ENCODE peak calls at places on chromosomes 7 and 10, in six cellular contexts. One of them, this sample, is unnamed.

GRCh38 chr10:784759-785538 is 95.5 kb upstream of the DIP2C start:
- DNase-seq in CD8-positive, alpha-beta T cell: no peak
- DNase-seq in heart left ventricle: no peak
- DNase-seq in AG10803: peak; percentile 68
- DNase-seq in body of pancreas: peak; percentile 70
- DNase-seq in BE2C: peak; percentile 76
- DNase-seq in this sample: peak; percentile 80

GRCh38 chr7:32937344-32938174 is 19.7 kb upstream of the FKBP9 start:
- DNase-seq in CD8-positive, alpha-beta T cell: no peak
- DNase-seq in heart left ventricle: peak; percentile 63
- DNase-seq in AG10803: peak; percentile 33
- DNase-seq in body of pancreas: peak; percentile 45
- DNase-seq in BE2C: peak; percentile 74
- DNase-seq in this sample: peak; percentile 84

GRCh38 chr10:51029172-51029641 is 45.1 kb upstream of the PRKG1 start:
- DNase-seq in CD8-positive, alpha-beta T cell: no peak
- DNase-seq in heart left ventricle: no peak
- DNase-seq in AG10803: peak; percentile 85
- DNase-seq in body of pancreas: no peak
- DNase-seq in BE2C: no peak
- DNase-seq in this sample: peak; percentile 49

GRCh38 chr10:6878067-6878412 is 298.0 kb upstream of the PRKCQ start:
- DNase-seq in CD8-positive, alpha-beta T cell: no peak
- DNase-seq in heart left ventricle: no peak
- DNase-seq in AG10803: peak; percentile 20
- DNase-seq in body of pancreas: no peak
- DNase-seq in BE2C: no peak
- DNase-seq in this sample: peak; percentile 44

GRCh38 chr7:24836084-24836483 is 78.8 kb upstream of the GSDME start:
- DNase-seq in CD8-positive, alpha-beta T cell: no peak
- DNase-seq in heart left ventricle: no peak
- DNase-seq in AG10803: no peak
- DNase-seq in body of pancreas: no peak
- DNase-seq in BE2C: no peak
- DNase-seq in this sample: no peak

GRCh38 chr7:122304996-122305421 is 459 bp upstream of the FEZF1 start:
- DNase-seq in CD8-positive, alpha-beta T cell: no peak
- DNase-seq in heart left ventricle: no peak
- DNase-seq in AG10803: peak; percentile 10
- DNase-seq in body of pancreas: no peak
- DNase-seq in BE2C: no peak
- DNase-seq in this sample: peak; percentile 51

GRCh38 chr10:82124713-82125112 is 249.7 kb downstream of the NRG3 start:
- DNase-seq in CD8-positive, alpha-beta T cell: no peak
- DNase-seq in heart left ventricle: no peak
- DNase-seq in AG10803: no peak
- DNase-seq in body of pancreas: no peak
- DNase-seq in BE2C: no peak
- DNase-seq in this sample: no peak

GRCh38 chr7:19572566-19572965 is 136.3 kb downstream of the POLR1F start:
- DNase-seq in CD8-positive, alpha-beta T cell: no peak
- DNase-seq in heart left ventricle: no peak
- DNase-seq in AG10803: no peak
- DNase-seq in body of pancreas: no peak
- DNase-seq in BE2C: no peak
- DNase-seq in this sample: peak; percentile 76

GRCh38 chr10:32388258-32389027 is 41.5 kb upstream of the EPC1 start:
- DNase-seq in CD8-positive, alpha-beta T cell: no peak
- DNase-seq in heart left ventricle: no peak
- DNase-seq in AG10803: no peak
- DNase-seq in body of pancreas: no peak
- DNase-seq in BE2C: no peak
- DNase-seq in this sample: no peak

GRCh38 chr7:143934526-143935340 is at the start of gene OR2F2:
- DNase-seq in CD8-positive, alpha-beta T cell: no peak
- DNase-seq in heart left ventricle: no peak
- DNase-seq in AG10803: peak; percentile 70
- DNase-seq in body of pancreas: no peak
- DNase-seq in BE2C: no peak
- DNase-seq in this sample: peak; percentile 22

GRCh38 chr7:123607423-123607975 is 5.9 kb downstream of the ASB15 start:
- DNase-seq in CD8-positive, alpha-beta T cell: no peak
- DNase-seq in heart left ventricle: no peak
- DNase-seq in AG10803: no peak
- DNase-seq in body of pancreas: no peak
- DNase-seq in BE2C: no peak
- DNase-seq in this sample: no peak

GRCh38 chr10:84237199-84238051 is 3.9 kb downstream of the LRIT1 start:
- DNase-seq in CD8-positive, alpha-beta T cell: no peak
- DNase-seq in heart left ventricle: peak; percentile 18
- DNase-seq in AG10803: no peak
- DNase-seq in body of pancreas: no peak
- DNase-seq in BE2C: no peak
- DNase-seq in this sample: no peak

GRCh38 chr7:24820730-24821044 is 63.4 kb upstream of the GSDME start:
- DNase-seq in CD8-positive, alpha-beta T cell: no peak
- DNase-seq in heart left ventricle: no peak
- DNase-seq in AG10803: no peak
- DNase-seq in body of pancreas: no peak
- DNase-seq in BE2C: no peak
- DNase-seq in this sample: no peak

GRCh38 chr10:43253461-43254198 is 13.2 kb downstream of the RASGEF1A start:
- DNase-seq in CD8-positive, alpha-beta T cell: no peak
- DNase-seq in heart left ventricle: no peak
- DNase-seq in AG10803: no peak
- DNase-seq in body of pancreas: no peak
- DNase-seq in BE2C: no peak
- DNase-seq in this sample: no peak

GRCh38 chr10:131438665-131439064 is 127.1 kb upstream of the TCERG1L start:
- DNase-seq in CD8-positive, alpha-beta T cell: no peak
- DNase-seq in heart left ventricle: no peak
- DNase-seq in AG10803: no peak
- DNase-seq in body of pancreas: no peak
- DNase-seq in BE2C: no peak
- DNase-seq in this sample: no peak

GRCh38 chr7:148911626-148912025 is 27.5 kb upstream of the EZH2 start:
- DNase-seq in CD8-positive, alpha-beta T cell: no peak
- DNase-seq in heart left ventricle: no peak
- DNase-seq in AG10803: no peak
- DNase-seq in body of pancreas: no peak
- DNase-seq in BE2C: no peak
- DNase-seq in this sample: no peak

GRCh38 chr7:111339006-111339405 is 223.3 kb downstream of the IMMP2L start:
- DNase-seq in CD8-positive, alpha-beta T cell: no peak
- DNase-seq in heart left ventricle: no peak
- DNase-seq in AG10803: no peak
- DNase-seq in body of pancreas: no peak
- DNase-seq in BE2C: peak; percentile 11
- DNase-seq in this sample: no peak

GRCh38 chr10:67772894-67773511 is 65.0 kb downstream of the DNAJC12 start:
- DNase-seq in CD8-positive, alpha-beta T cell: no peak
- DNase-seq in heart left ventricle: no peak
- DNase-seq in AG10803: no peak
- DNase-seq in body of pancreas: no peak
- DNase-seq in BE2C: no peak
- DNase-seq in this sample: peak; percentile 17

GRCh38 chr7:22586806-22587180 is 86.8 kb upstream of the STEAP1B start:
- DNase-seq in CD8-positive, alpha-beta T cell: no peak
- DNase-seq in heart left ventricle: no peak
- DNase-seq in AG10803: peak; percentile 61
- DNase-seq in body of pancreas: no peak
- DNase-seq in BE2C: no peak
- DNase-seq in this sample: peak; percentile 56

GRCh38 chr10:122326806-122327205 is 47.7 kb upstream of the PLEKHA1 start:
- DNase-seq in CD8-positive, alpha-beta T cell: no peak
- DNase-seq in heart left ventricle: no peak
- DNase-seq in AG10803: no peak
- DNase-seq in body of pancreas: no peak
- DNase-seq in BE2C: no peak
- DNase-seq in this sample: no peak

GRCh38 chr7:93014410-93014809 is 103.4 kb downstream of the SAMD9 start:
- DNase-seq in CD8-positive, alpha-beta T cell: no peak
- DNase-seq in heart left ventricle: no peak
- DNase-seq in AG10803: peak; percentile 15
- DNase-seq in body of pancreas: no peak
- DNase-seq in BE2C: no peak
- DNase-seq in this sample: no peak

GRCh38 chr7:32347244-32347828 is 142.8 kb downstream of the LSM5 start:
- DNase-seq in CD8-positive, alpha-beta T cell: no peak
- DNase-seq in heart left ventricle: no peak
- DNase-seq in AG10803: peak; percentile 8
- DNase-seq in body of pancreas: peak; percentile 36
- DNase-seq in BE2C: peak; percentile 32
- DNase-seq in this sample: peak; percentile 14

GRCh38 chr10:78684954-78685353 is 383.8 kb upstream of the ZMIZ1 start:
- DNase-seq in CD8-positive, alpha-beta T cell: no peak
- DNase-seq in heart left ventricle: no peak
- DNase-seq in AG10803: no peak
- DNase-seq in body of pancreas: no peak
- DNase-seq in BE2C: peak; percentile 24
- DNase-seq in this sample: no peak

GRCh38 chr10:100359030-100359432 is 12.0 kb downstream of the SCD start:
- DNase-seq in CD8-positive, alpha-beta T cell: no peak
- DNase-seq in heart left ventricle: no peak
- DNase-seq in AG10803: no peak
- DNase-seq in body of pancreas: no peak
- DNase-seq in BE2C: no peak
- DNase-seq in this sample: no peak

GRCh38 chr10:100357073-100357858 is 10.2 kb downstream of the SCD start:
- DNase-seq in CD8-positive, alpha-beta T cell: no peak
- DNase-seq in heart left ventricle: no peak
- DNase-seq in AG10803: no peak
- DNase-seq in body of pancreas: no peak
- DNase-seq in BE2C: no peak
- DNase-seq in this sample: no peak

GRCh38 chr10:100353770-100354485 is 6.9 kb downstream of the SCD start:
- DNase-seq in CD8-positive, alpha-beta T cell: no peak
- DNase-seq in heart left ventricle: no peak
- DNase-seq in AG10803: no peak
- DNase-seq in body of pancreas: no peak
- DNase-seq in BE2C: no peak
- DNase-seq in this sample: no peak

GRCh38 chr10:100356067-100357017 is 9.3 kb downstream of the SCD start:
- DNase-seq in CD8-positive, alpha-beta T cell: no peak
- DNase-seq in heart left ventricle: no peak
- DNase-seq in AG10803: no peak
- DNase-seq in body of pancreas: no peak
- DNase-seq in BE2C: no peak
- DNase-seq in this sample: no peak

DNA sequence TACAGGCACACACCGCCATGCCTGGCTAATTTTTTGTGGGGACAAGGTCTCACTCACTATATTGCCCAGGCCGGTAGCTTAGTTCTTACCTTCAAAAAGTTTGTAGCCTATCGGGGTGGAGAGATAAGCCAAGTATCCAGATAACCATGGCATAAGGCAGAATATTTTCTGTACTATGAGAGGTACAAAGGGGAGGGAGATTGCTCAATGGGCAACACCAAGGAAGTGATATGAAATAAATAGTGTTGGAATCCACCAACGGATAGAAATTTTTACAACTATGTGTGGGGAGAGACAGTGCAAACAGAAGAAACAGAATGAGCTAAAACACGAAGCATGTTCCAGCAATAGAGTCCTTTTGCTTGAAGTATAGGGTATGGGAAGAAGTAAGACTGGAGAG is 8.0 kb downstream of the SCD start:
- DNase-seq in CD8-positive, alpha-beta T cell: no peak
- DNase-seq in heart left ventricle: no peak
- DNase-seq in AG10803: no peak
- DNase-seq in body of pancreas: no peak
- DNase-seq in BE2C: no peak
- DNase-seq in this sample: no peak
- H3K4me3 ChIP-seq in CD8-positive, alpha-beta T cell: no peak overlapping the region
- H3K4me3 ChIP-seq in heart left ventricle: no peak overlapping the region
- H3K4me3 ChIP-seq in AG10803: no peak overlapping the region
- H3K4me3 ChIP-seq in body of pancreas: no peak overlapping the region
- H3K4me3 ChIP-seq in BE2C: no peak overlapping the region
- H3K4me3 ChIP-seq in this sample: no peak overlapping the region

GRCh38 chr7:100964630-100965029 is 4.7 kb upstream of the MUC12 start:
- DNase-seq in CD8-positive, alpha-beta T cell: no peak
- DNase-seq in heart left ventricle: no peak
- DNase-seq in AG10803: no peak
- DNase-seq in body of pancreas: no peak
- DNase-seq in BE2C: no peak
- DNase-seq in this sample: no peak

GRCh38 chr7:100965723-100966541 is 3.4 kb upstream of the MUC12 start:
- DNase-seq in CD8-positive, alpha-beta T cell: peak; percentile 57
- DNase-seq in heart left ventricle: peak; percentile 53
- DNase-seq in AG10803: peak; percentile 39
- DNase-seq in body of pancreas: peak; percentile 83
- DNase-seq in BE2C: peak; percentile 89
- DNase-seq in this sample: peak; percentile 46

GRCh38 chr7:100963874-100964273 is 5.5 kb upstream of the MUC12 start:
- DNase-seq in CD8-positive, alpha-beta T cell: no peak
- DNase-seq in heart left ventricle: no peak
- DNase-seq in AG10803: no peak
- DNase-seq in body of pancreas: no peak
- DNase-seq in BE2C: no peak
- DNase-seq in this sample: no peak

GRCh38 chr7:100966542-100967291 is 2.6 kb upstream of the MUC12 start:
- DNase-seq in CD8-positive, alpha-beta T cell: no peak
- DNase-seq in heart left ventricle: no peak
- DNase-seq in AG10803: no peak
- DNase-seq in body of pancreas: peak; percentile 20
- DNase-seq in BE2C: no peak
- DNase-seq in this sample: no peak

GRCh38 chr7:100965051-100965722 is 4.2 kb upstream of the MUC12 start:
- DNase-seq in CD8-positive, alpha-beta T cell: no peak
- DNase-seq in heart left ventricle: no peak
- DNase-seq in AG10803: no peak
- DNase-seq in body of pancreas: no peak
- DNase-seq in BE2C: no peak
- DNase-seq in this sample: no peak
- TF ChIP-seq CTCF in CD8-positive, alpha-beta T cell: no peak
- TF ChIP-seq CTCF in heart left ventricle: no peak
- TF ChIP-seq CTCF in AG10803: no peak
- TF ChIP-seq CTCF in body of pancreas: no peak
- TF ChIP-seq CTCF in BE2C: no peak
- TF ChIP-seq CTCF in this sample: no peak

GRCh38 chr7:69609901-69610674 is 11.8 kb downstream of the AUTS2 start:
- DNase-seq in CD8-positive, alpha-beta T cell: no peak
- DNase-seq in heart left ventricle: no peak
- DNase-seq in AG10803: no peak
- DNase-seq in body of pancreas: no peak
- DNase-seq in BE2C: no peak
- DNase-seq in this sample: no peak
- H3K4me3 ChIP-seq in CD8-positive, alpha-beta T cell: no peak overlapping the region
- H3K4me3 ChIP-seq in heart left ventricle: no peak overlapping the region
- H3K4me3 ChIP-seq in AG10803: no peak overlapping the region
- H3K4me3 ChIP-seq in body of pancreas: no peak overlapping the region
- H3K4me3 ChIP-seq in BE2C: no peak overlapping the region
- H3K4me3 ChIP-seq in this sample: no peak overlapping the region

DNA sequence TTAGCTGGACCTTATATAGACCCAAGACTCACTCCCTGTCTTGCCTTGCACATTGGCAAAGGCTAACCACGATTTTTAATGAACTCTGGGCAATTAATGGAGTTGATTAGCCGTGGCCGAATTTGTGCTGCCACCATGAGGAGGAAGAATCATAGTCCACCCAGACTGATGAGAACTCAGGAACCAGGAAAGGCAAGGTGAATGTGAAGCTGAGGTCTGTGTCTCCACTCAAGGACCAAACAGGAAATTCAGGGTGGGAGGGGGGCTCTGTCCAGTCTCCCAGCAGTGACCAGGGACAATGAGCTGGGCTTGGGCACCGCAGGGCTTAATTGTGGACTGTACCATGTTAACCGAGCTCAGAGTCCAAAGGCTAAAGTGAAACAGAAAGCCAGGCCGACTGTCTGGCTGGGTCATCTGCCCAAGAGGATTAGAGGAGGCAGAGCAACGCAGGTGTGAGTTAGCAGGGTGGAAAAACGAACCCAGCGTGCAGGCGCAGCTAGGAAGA is 127.0 kb upstream of the JCAD start:
- DNase-seq in CD8-positive, alpha-beta T cell: no peak
- DNase-seq in heart left ventricle: peak; percentile 30
- DNase-seq in AG10803: peak; percentile 8
- DNase-seq in body of pancreas: no peak
- DNase-seq in BE2C: no peak
- DNase-seq in this sample: peak; percentile 21
- TF ChIP-seq CTCF in CD8-positive, alpha-beta T cell: no peak
- TF ChIP-seq CTCF in heart left ventricle: peak; percentile 16
- TF ChIP-seq CTCF in AG10803: peak; percentile 30
- TF ChIP-seq CTCF in body of pancreas: no peak
- TF ChIP-seq CTCF in BE2C: no peak
- TF ChIP-seq CTCF in this sample: peak; percentile 38